ENCODE peak calls at places on chromosome 12, in nine cellular contexts. R is fibroblast of lung; A is COR-L47; H is activated CD8-positive, alpha-beta memory T cell treated with anti-CD3 and anti-CD28 coated beads for 48 hours; M is EL; K is anterior cingulate cortex; G is activated T-cell treated with anti-CD3 and anti-CD28 coated beads, Interleukin-2, amount 50 U/mL, for 1 hour; D is stimulated activated CD8-positive, alpha-beta memory T cell treated with anti-CD3 and anti-CD28 coated beads, Interleukin-4, amount 100 ng/mL, for 24 hours; I is Caki2. E is an unnamed sample.

GRCh38 chr12:52831251-52831650 is 2.9 kb downstream of the KRT79 start:
- DNase-seq in H (no peak), R (no peak), K (no peak), M (no peak), G (no peak), A (no peak), I (no peak), D (no peak), E (no peak)

GRCh38 chr12:19978193-19978592 is 390.1 kb upstream of the PDE3A start:
- DNase-seq in D (no peak), R (peak; percentile 94), K (no peak), M (peak; percentile 95), I (peak; percentile 18), H (no peak), G (no peak), A (no peak), E (no peak)

GRCh38 chr12:89177802-89178201 is 174.5 kb downstream of the DUSP6 start:
- DNase-seq in G (no peak), H (no peak), M (no peak), R (no peak), A (no peak), K (no peak), I (no peak), D (no peak), E (no peak)

GRCh38 chr12:107894589-107894988 is 120.1 kb downstream of the ASCL4 start:
- DNase-seq in G (no peak), R (no peak), M (peak; percentile 20), I (no peak), K (no peak), H (no peak), D (no peak), A (no peak), E (no peak)

GRCh38 chr12:28569698-28570411 is 379.6 kb downstream of the CCDC91 start:
- DNase-seq in I (peak; percentile 76), R (peak; percentile 93), D (no peak), M (peak; percentile 79), A (no peak), H (no peak), G (no peak), K (no peak), E (no peak)

GRCh38 chr12:66693901-66694513 is 15.1 kb upstream of the GRIP1 start:
- DNase-seq in H (no peak), D (no peak), R (peak; percentile 64), K (no peak), G (no peak), M (peak; percentile 62), I (peak; percentile 69), A (peak; percentile 64), E (peak; percentile 89)

GRCh38 chr12:47079894-47080724 is at the start of gene AMIGO2:
- DNase-seq in K (no peak), H (no peak), D (peak; percentile 19), R (peak; percentile 75), M (peak; percentile 61), I (peak; percentile 95), A (no peak), G (peak; percentile 53), E (peak; percentile 87)

GRCh38 chr12:12492547-12492946 is 70.1 kb downstream of the DUSP16 start:
- DNase-seq in M (no peak), R (no peak), K (no peak), G (no peak), H (no peak), I (no peak), D (no peak), A (no peak), E (no peak)

GRCh38 chr12:46439793-46440511 is 67.4 kb upstream of the SLC38A2 start:
- DNase-seq in M (peak; percentile 53), D (no peak), G (no peak), H (no peak), A (no peak), K (no peak), I (no peak), R (peak; percentile 34), E (no peak)

GRCh38 chr12:81461163-81461562 is 298.0 kb downstream of the PPFIA2 start:
- DNase-seq in M (no peak), D (no peak), K (no peak), R (no peak), A (no peak), G (no peak), I (no peak), H (no peak), E (peak; percentile 24)

GRCh38 chr12:24012528-24012927 is 63.1 kb upstream of the SOX5 start:
- DNase-seq in M (no peak), G (no peak), I (no peak), R (no peak), A (no peak), D (no peak), K (no peak), H (no peak), E (peak; percentile 8)

GRCh38 chr12:50784501-50784900 is 20.6 kb downstream of the ATF1 start:
- DNase-seq in M (no peak), D (no peak), H (no peak), G (no peak), R (no peak), I (no peak), A (no peak), K (no peak), E (no peak)

GRCh38 chr12:7602287-7602686 is 63.4 kb downstream of the APOBEC1 start:
- DNase-seq in G (no peak), A (no peak), H (no peak), R (peak; percentile 0), D (no peak), I (peak; percentile 28), M (peak; percentile 53), K (no peak), E (no peak)

GRCh38 chr12:123271182-123271491 is 519 bp downstream of the CDK2AP1 start:
- DNase-seq in R (peak; percentile 46), D (peak; percentile 53), G (peak; percentile 81), M (peak; percentile 61), A (peak; percentile 50), K (peak; percentile 63), I (peak; percentile 33), H (peak; percentile 44), E (peak; percentile 78)

GRCh38 chr12:99658950-99659349 is 11.4 kb downstream of the GARIN6 start:
- DNase-seq in H (no peak), A (peak; percentile 4), K (no peak), R (peak; percentile 9), I (no peak), M (no peak), D (no peak), G (no peak), E (peak; percentile 44)

GRCh38 chr12:38664661-38665269 is 240.6 kb downstream of the CPNE8 start:
- DNase-seq in G (no peak), H (no peak), M (no peak), K (no peak), A (no peak), R (no peak), I (peak; percentile 6), D (no peak), E (peak; percentile 70)

GRCh38 chr12:111446631-111447570 is 41.2 kb downstream of the SH2B3 start:
- DNase-seq in I (no peak), G (no peak), A (no peak), R (no peak), M (no peak), H (no peak), K (no peak), D (no peak), E (no peak)

GRCh38 chr12:131242741-131243496 is 289.2 kb downstream of the ADGRD1 start:
- DNase-seq in M (no peak), H (no peak), D (no peak), R (no peak), A (no peak), I (peak; percentile 86), G (no peak), K (no peak), E (peak; percentile 68)

GRCh38 chr12:40312982-40313576 is 88.3 kb downstream of the LRRK2 start:
- DNase-seq in K (no peak), I (no peak), M (peak; percentile 6), D (no peak), A (no peak), R (peak; percentile 8), H (no peak), G (no peak), E (peak; percentile 55)

GRCh38 chr12:40012709-40013108 is 93.2 kb downstream of the SLC2A13 start:
- DNase-seq in D (no peak), I (no peak), R (no peak), G (no peak), H (no peak), A (no peak), K (no peak), M (no peak), E (peak; percentile 47)

GRCh38 chr12:56188786-56189335 is 422 bp downstream of the SMARCC2 start:
- DNase-seq in K (no peak), M (no peak), H (no peak), I (no peak), G (no peak), D (no peak), R (no peak), A (peak; percentile 58), E (no peak)

E was measured in ACHN.